ENCODE peak calls at places on chromosomes 16 and 17, in nine cellular contexts. T, P, O, V, H, A, J, B and U are unnamed samples.

GRCh38 chr16:372584-372983 is 2.2 kb upstream of the MRPL28 start:
- DNase-seq in A (no peak), T (no peak), B (no peak), H (no peak), V (no peak), J (no peak), O (no peak), P (no peak), U (no peak)

GRCh38 chr17:27376637-27377547 is 79.4 kb upstream of the KSR1 start:
- DNase-seq in V (peak), H (no peak), O (no peak), B (no peak), P (no peak), J (no peak), A (no peak), T (no peak), U (no peak)

GRCh38 chr17:45574376-45574775 is 83.9 kb upstream of the PLEKHM1 start:
- DNase-seq in T (peak), V (peak), O (peak), J (no peak), H (no peak), P (no peak), B (no peak), A (no peak), U (no peak)

GRCh38 chr16:689175-689897 is 862 bp downstream of the WDR24 start:
- DNase-seq in J (no peak), A (no peak), V (no peak), P (no peak), T (no peak), O (no peak), H (no peak), B (no peak), U (no peak)

GRCh38 chr16:23640669-23640958 is 496 bp downstream of the PALB2 start:
- DNase-seq in V (no peak), A (no peak), J (no peak), H (peak), B (no peak), O (no peak), P (no peak), T (no peak), U (no peak)

GRCh38 chr16:84044108-84044488 is 1.5 kb upstream of the SLC38A8 start:
- DNase-seq in P (peak), J (no peak), V (no peak), B (no peak), A (peak), T (peak), H (peak), O (peak), U (no peak)

GRCh38 chr17:7026471-7027115 is 3.7 kb downstream of the BCL6B start:
- DNase-seq in V (no peak), T (no peak), A (no peak), B (no peak), P (no peak), H (no peak), J (no peak), O (no peak), U (no peak)

GRCh38 chr17:80247561-80247960 is 13.1 kb upstream of the RNF213 start:
- DNase-seq in B (no peak), H (no peak), O (no peak), P (peak), J (no peak), T (no peak), V (no peak), A (peak), U (no peak)

GRCh38 chr16:69870761-69871160 is 80.4 kb upstream of the CLEC18A start:
- DNase-seq in J (no peak), V (no peak), P (no peak), H (no peak), O (no peak), A (no peak), B (no peak), T (no peak), U (no peak)

GRCh38 chr16:35737076-35737475 is 2277.7 kb downstream of the TP53TG3F start:
- DNase-seq in V (no peak), O (no peak), P (no peak), T (no peak), B (no peak), A (no peak), J (no peak), H (no peak), U (no peak)

GRCh38 chr17:74453665-74454196 is 12.7 kb upstream of the CD300A start:
- DNase-seq in A (no peak), V (no peak), J (no peak), H (peak), T (no peak), P (no peak), O (no peak), B (no peak), U (no peak)

GRCh38 chr17:80910043-80910442 is 81.6 kb upstream of the CHMP6 start:
- DNase-seq in A (no peak), H (no peak), J (no peak), V (no peak), T (no peak), B (no peak), O (no peak), P (no peak), U (no peak)

GRCh38 chr17:34637548-34638525 is 58.5 kb downstream of the TMEM132E start:
- DNase-seq in P (peak), A (peak), V (peak), J (peak), B (peak), O (peak), H (peak), T (peak), U (peak)

GRCh38 chr16:84461504-84462295 is 42.8 kb downstream of the MEAK7 start:
- DNase-seq in J (no peak), T (no peak), H (peak), P (no peak), O (no peak), V (no peak), A (no peak), B (no peak), U (peak)

GRCh38 chr16:2980227-2981176 is at the start of gene PKMYT1:
- DNase-seq in T (peak), V (peak), J (no peak), P (peak), B (peak), O (peak), H (peak), A (peak), U (peak)

GRCh38 chr16:27611340-27611739 is 61.4 kb downstream of the KATNIP start:
- DNase-seq in P (no peak), T (no peak), O (no peak), B (no peak), A (no peak), J (no peak), H (no peak), V (no peak), U (no peak)

GRCh38 chr16:14366974-14367707 is 262.9 kb downstream of the PARN start:
- DNase-seq in H (no peak), A (peak), V (no peak), J (no peak), T (no peak), B (no peak), O (no peak), P (no peak), U (no peak)

GRCh38 chr17:15236281-15237105 is 28.6 kb downstream of the PMP22 start:
- DNase-seq in H (no peak), B (no peak), V (no peak), A (no peak), T (peak), O (no peak), J (no peak), P (no peak), U (no peak)

GRCh38 chr17:27630607-27631408 is at the start of gene LGALS9:
- DNase-seq in P (no peak), O (peak), H (peak), V (peak), T (peak), B (peak), A (no peak), J (no peak), U (no peak)

GRCh38 chr16:81964808-81965207 is 46.5 kb downstream of the SDR42E1 start:
- DNase-seq in O (no peak), B (no peak), T (no peak), J (no peak), H (no peak), A (no peak), P (no peak), V (no peak), U (no peak)

GRCh38 chr17:7475764-7476422 is 3.5 kb downstream of the ZBTB4 start:
- DNase-seq in V (no peak), T (no peak), A (no peak), P (peak), O (no peak), B (peak), H (no peak), J (no peak), U (no peak)

GRCh38 chr16:67391424-67392300 is 1.6 kb downstream of the TPPP3 start:
- DNase-seq in H (no peak), O (no peak), T (peak), J (no peak), V (no peak), P (peak), B (peak), A (no peak), U (no peak)

GRCh38 chr16:49493836-49494235 is 120.2 kb downstream of the C16orf78 start:
- DNase-seq in O (no peak), P (peak), B (no peak), J (no peak), V (no peak), H (no peak), A (no peak), T (no peak), U (no peak)

DNA sequence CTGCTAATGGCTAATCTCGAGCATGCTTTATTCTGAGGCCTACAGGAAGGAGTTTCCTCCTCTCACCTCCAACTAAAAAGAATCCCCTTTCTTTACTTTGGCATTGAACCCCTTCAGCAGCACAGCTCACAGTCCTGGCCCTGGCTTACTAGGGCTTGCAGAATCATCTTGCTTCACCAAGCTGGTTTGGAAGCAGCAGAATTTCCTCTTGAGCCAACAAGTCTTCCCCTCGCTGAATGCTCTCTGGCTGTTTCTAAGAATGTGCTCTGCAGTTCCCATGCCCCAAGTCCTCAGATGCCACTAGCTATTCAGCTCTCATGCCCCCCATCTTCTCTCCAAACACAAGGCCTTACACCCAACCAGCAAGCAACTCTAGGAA is 271.2 kb downstream of the NTN1 start:
- DNase-seq in T (no peak), B (no peak), P (no peak), H (no peak), J (no peak), V (no peak), O (no peak), A (no peak), U (no peak)
- TF ChIP-seq CTCF in T (no peak), B (no peak), P (no peak), H (peak), J (no peak), V (no peak), O (no peak), A (no peak), U (no peak)

DNA sequence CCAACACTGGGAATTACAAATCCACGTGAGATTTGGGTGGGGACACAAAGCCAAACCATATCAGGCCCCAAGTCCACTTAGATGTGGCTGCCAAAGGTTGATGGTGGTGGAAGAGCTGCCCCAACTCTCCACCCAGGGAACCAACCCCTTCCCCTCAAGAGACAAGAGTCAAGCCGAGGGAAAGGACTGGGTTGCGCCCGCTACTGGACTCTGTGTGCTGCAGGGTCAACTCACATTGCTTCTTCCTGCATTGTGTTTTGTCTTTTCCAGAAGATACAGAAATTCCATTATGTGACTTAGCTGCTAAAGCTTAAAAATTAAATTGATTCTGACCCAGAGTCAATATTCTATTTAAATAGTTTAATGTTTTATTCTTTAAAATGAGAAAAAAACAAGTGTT is 58.5 kb downstream of the ADAMTS18 start:
- DNase-seq in T (peak), J (no peak), H (peak), B (no peak), V (no peak), O (no peak), A (no peak), P (no peak), U (no peak)
- TF ChIP-seq CTCF in T (peak), J (peak), H (peak), B (no peak), V (peak), O (peak), A (no peak), P (no peak), U (peak)

GRCh38 chr17:82492647-82493516 is 26.6 kb upstream of the FOXK2 start:
- DNase-seq in B (no peak), A (no peak), H (no peak), T (no peak), P (no peak), J (no peak), O (peak), V (peak), U (no peak)
- TF ChIP-seq CTCF in B (no peak), A (no peak), H (no peak), T (no peak), P (no peak), J (no peak), O (no peak), V (no peak), U (no peak)

DNA sequence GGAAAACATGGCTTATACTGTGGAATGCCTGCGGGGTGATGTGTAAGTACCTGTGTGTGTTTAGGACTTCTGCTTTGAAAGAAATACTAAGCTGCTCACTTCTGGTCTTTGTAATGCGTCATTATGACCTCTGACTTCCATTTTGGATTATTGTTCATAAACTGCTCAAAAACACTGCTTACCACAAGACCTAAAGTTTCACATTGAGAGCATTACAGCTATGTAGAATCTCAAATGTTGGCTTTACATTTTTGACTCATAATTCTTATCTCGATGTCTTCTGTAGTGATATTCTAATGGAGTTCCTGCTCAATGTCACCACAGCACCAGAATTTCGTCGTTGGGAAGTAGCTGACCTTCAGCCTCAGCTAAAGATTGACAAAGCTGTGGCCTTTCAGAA is 9.3 kb downstream of the UQCRC2 start:
- DNase-seq in J (no peak), P (no peak), T (no peak), H (no peak), A (no peak), O (no peak), B (no peak), V (no peak), U (no peak)
- TF ChIP-seq CTCF in J (no peak), P (no peak), T (no peak), H (no peak), A (no peak), O (no peak), B (no peak), V (no peak), U (no peak)

DNA sequence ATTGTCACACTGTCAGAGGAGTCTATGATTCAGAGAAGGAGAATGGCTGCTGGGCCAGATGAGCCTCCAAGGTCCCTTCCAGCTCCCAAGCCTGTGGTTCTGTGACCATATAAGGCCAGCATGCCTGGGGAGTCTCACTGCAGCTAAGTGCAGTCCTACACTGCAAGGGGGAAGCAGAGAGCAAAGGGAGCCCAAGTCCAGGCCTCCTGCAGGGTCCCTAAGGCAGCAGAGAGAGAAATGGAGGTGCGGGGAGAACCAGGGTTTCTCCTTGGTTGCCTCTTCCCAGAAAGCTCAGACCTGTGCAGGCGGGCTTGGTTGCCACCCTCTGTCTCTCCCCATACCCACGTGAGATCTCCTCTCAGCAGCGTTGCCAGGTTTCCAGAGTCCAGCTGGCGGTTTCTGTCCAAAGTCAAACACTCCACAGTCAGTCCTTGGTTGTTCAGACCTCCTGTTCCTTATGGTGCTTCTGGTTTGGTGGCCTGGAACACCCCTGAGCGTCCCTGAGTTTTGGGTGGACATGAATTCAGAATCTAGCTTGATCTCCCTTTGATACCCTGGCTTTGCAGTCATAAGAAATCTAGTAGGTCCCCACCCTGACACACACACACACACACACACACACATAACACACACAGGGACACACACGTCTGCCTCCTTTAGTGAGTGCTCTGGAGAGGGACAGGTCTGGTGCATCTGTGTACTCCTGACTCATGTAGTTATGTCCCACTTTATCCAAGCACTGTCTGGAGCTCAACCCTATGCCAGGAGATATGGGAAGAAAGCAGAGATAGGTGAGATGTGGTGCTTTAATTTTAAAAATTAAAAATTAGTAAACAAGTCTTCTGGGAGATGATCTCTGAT is 78.8 kb downstream of the GNAO1 start:
- DNase-seq in J (no peak), V (peak), O (peak), B (no peak), H (no peak), A (no peak), T (no peak), P (no peak), U (no peak)
- TF ChIP-seq CTCF in J (peak), V (peak), O (peak), B (no peak), H (no peak), A (no peak), T (no peak), P (no peak), U (no peak)

GRCh38 chr17:40862985-40863733 is 3.9 kb downstream of the KRT12 start:
- DNase-seq in P (no peak), V (no peak), O (peak), T (no peak), H (peak), J (no peak), B (no peak), A (peak), U (no peak)
- TF ChIP-seq CTCF in P (no peak), V (peak), O (peak), T (no peak), H (peak), J (peak), B (no peak), A (no peak), U (peak)